ENCODE peak calls at places on chromosomes 13 and 19, in four cellular contexts. X is A549, V is K562, P is GM12878. O is an unnamed sample.

GRCh38 chr19:32351807-32352630 is 6.6 kb downstream of the ZNF507 start:
- DNase-seq in X (no peak), V (no peak), P (no peak), O (peak)

GRCh38 chr13:109803822-109804221 is 17.4 kb upstream of the IRS2 start:
- DNase-seq in X (no peak), V (no peak), P (no peak), O (no peak)

GRCh38 chr19:45396389-45397260 is 8.2 kb downstream of the PPP1R13L start:
- DNase-seq in X (no peak), V (no peak), P (no peak), O (no peak)

GRCh38 chr13:86446311-86446710 is 647.1 kb upstream of the SLITRK6 start:
- DNase-seq in X (peak), V (no peak), P (no peak), O (peak)

GRCh38 chr13:66543780-66544179 is 686.4 kb downstream of the PCDH9 start:
- DNase-seq in X (peak), V (no peak), P (no peak), O (no peak)

GRCh38 chr13:31885994-31886393 is 145.6 kb upstream of the FRY start:
- DNase-seq in X (no peak), V (no peak), P (no peak), O (peak)

GRCh38 chr13:35976126-35976525 is 155.1 kb downstream of the DCLK1 start:
- DNase-seq in X (no peak), V (no peak), P (no peak), O (no peak)

GRCh38 chr19:58477130-58477529 is 978 bp downstream of the ZNF446 start:
- DNase-seq in X (no peak), V (no peak), P (no peak), O (no peak)

GRCh38 chr19:48102870-48103751 is 7.5 kb downstream of the PLA2G4C start:
- DNase-seq in X (peak), V (peak), P (no peak), O (peak)

GRCh38 chr13:72850959-72851677 is 69.2 kb downstream of the PIBF1 start:
- DNase-seq in X (no peak), V (no peak), P (no peak), O (no peak)

GRCh38 chr13:43360911-43361605 is 337.7 kb downstream of the DNAJC15 start:
- DNase-seq in X (no peak), V (no peak), P (no peak), O (peak)

GRCh38 chr13:99974296-99974938 is 2.9 kb upstream of the ZIC5 start:
- DNase-seq in X (no peak), V (no peak), P (no peak), O (no peak)

GRCh38 chr19:44648536-44649370 is 5.0 kb downstream of the PVR start:
- DNase-seq in X (no peak), V (no peak), P (no peak), O (peak)

GRCh38 chr13:34294483-34295129 is 476.7 kb downstream of the RFC3 start:
- DNase-seq in X (peak), V (no peak), P (no peak), O (no peak)

GRCh38 chr19:3184847-3185481 is 766 bp upstream of the NCLN start:
- DNase-seq in X (no peak), V (peak), P (no peak), O (no peak)

GRCh38 chr13:49711218-49711863 is 20.1 kb upstream of the EBPL start:
- DNase-seq in X (peak), V (no peak), P (no peak), O (peak)

GRCh38 chr13:66375756-66376155 is 854.4 kb downstream of the PCDH9 start:
- DNase-seq in X (no peak), V (no peak), P (no peak), O (peak)

GRCh38 chr13:101383595-101383994 is 32.7 kb downstream of the NALCN start:
- DNase-seq in X (no peak), V (no peak), P (no peak), O (no peak)

GRCh38 chr19:31350693-31351211 is 1.5 kb upstream of the TSHZ3 start:
- DNase-seq in X (peak), V (peak), P (no peak), O (peak)

DNA sequence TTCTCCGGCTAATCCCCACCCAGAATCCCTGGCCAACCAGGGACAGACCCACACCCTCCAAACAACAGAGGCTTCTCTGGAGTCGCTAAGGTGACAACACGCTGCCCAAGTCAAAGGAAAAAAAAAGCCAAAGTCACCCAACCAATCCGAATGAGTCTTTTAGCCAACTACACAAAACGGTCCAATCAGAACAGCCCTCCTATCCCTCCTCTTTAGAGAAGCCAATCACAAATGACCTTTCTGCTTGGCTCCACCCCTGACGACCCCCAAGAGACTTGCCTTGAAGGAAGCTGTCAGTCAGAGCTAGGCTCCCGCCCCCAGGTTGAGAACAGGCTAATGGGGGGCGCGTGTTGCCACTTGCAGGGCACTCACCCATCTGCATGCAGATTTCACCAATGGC is 6.6 kb upstream of the FBXW9 start:
- DNase-seq in X (peak), V (peak), P (no peak), O (peak)
- TF ChIP-seq ELK1 in X (no peak), V (no peak), P (no peak), O (no peak)

DNA sequence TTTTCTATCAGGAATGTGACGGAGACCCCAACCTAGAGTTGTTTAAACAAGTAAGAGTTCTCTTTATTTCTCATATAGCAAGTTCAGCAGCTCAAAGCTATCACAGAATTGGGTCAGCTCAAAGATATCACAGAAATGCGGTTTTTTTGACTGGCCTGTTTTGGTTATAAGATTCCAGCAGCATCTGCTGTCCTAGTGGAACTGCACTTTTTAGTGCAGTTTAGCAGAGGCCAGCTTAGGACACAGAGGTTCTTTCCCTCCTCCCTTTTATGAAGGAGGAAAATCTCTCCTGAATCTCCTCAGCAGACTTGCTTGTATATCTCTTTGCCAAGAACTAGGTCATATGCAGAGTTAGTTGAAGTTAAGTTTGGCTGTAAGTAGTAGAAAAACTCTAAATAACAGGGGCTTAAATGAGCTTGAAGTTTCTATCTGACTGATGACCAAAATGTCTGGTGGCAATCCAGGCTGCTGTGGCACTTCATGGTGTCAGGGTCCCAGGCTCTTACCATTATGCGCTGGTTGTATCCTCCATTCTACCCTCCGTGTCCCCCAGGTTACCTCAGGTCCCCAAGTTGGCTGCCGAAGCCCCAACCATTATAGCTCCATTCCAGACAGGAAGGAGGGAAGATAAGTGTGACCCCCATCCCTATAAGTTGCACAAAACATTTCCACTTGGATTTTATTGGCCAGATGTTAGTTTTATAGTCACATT is 6.6 kb downstream of the PPP2R1A start:
- DNase-seq in X (no peak), V (no peak), P (no peak), O (peak)
- TF ChIP-seq ELK1 in X (no peak), V (no peak), P (no peak), O (no peak)

GRCh38 chr19:8129061-8129460 is 20.3 kb downstream of the FBN3 start:
- DNase-seq in X (no peak), V (no peak), P (no peak), O (no peak)

GRCh38 chr19:8128551-8128950 is 20.8 kb downstream of the FBN3 start:
- DNase-seq in X (no peak), V (no peak), P (no peak), O (no peak)

GRCh38 chr19:8131517-8131916 is 17.9 kb downstream of the FBN3 start:
- DNase-seq in X (no peak), V (no peak), P (no peak), O (no peak)

GRCh38 chr19:8135946-8136618 is 13.3 kb downstream of the FBN3 start:
- DNase-seq in X (no peak), V (no peak), P (no peak), O (no peak)

GRCh38 chr19:8132858-8133458 is 16.4 kb downstream of the FBN3 start:
- DNase-seq in X (no peak), V (no peak), P (no peak), O (no peak)
- TF ChIP-seq ELK1 in X (no peak), V (no peak), P (no peak), O (no peak)

GRCh38 chr13:106182404-106182803 is 353.1 kb downstream of the EFNB2 start:
- DNase-seq in X (peak), V (no peak), P (no peak), O (peak)
- TF ChIP-seq ELK1 in X (no peak), V (no peak), P (no peak), O (no peak)

GRCh38 chr13:26583662-26584061 is 26.2 kb downstream of the WASF3 start:
- DNase-seq in X (no peak), V (no peak), P (no peak), O (no peak)

GRCh38 chr13:26589754-26590153 is 32.3 kb downstream of the WASF3 start:
- DNase-seq in X (no peak), V (no peak), P (no peak), O (peak)

GRCh38 chr13:26587251-26587650 is 29.8 kb downstream of the WASF3 start:
- DNase-seq in X (no peak), V (no peak), P (no peak), O (no peak)

GRCh38 chr13:26584713-26585112 is 27.2 kb downstream of the WASF3 start:
- DNase-seq in X (no peak), V (no peak), P (no peak), O (peak)

GRCh38 chr13:26585136-26585535 is 27.7 kb downstream of the WASF3 start:
- DNase-seq in X (no peak), V (no peak), P (no peak), O (peak)
- TF ChIP-seq ELK1 in X (no peak), V (no peak), P (no peak), O (no peak)